ENCODE peak calls at places on chromosome 11, in six cellular contexts. A, E, D, B, H and L are unnamed samples.
A peak's percentile ranks its signal among the peaks of the same experiment; 100 is the strongest.

GRCh38 chr11:57900315-57900714 is 123.4 kb upstream of the OR9Q1 start:
- DNase-seq in A (no peak), E (no peak), D (no peak), B (no peak), H (no peak), L (no peak)

GRCh38 chr11:110305169-110306018 is 9.0 kb upstream of the RDX start:
- DNase-seq in A (peak; percentile 47), E (no peak), D (no peak), B (no peak), H (peak; percentile 14), L (no peak)

GRCh38 chr11:65117206-65118096 is at the start of gene ZNHIT2:
- DNase-seq in A (peak; percentile 99), E (peak; percentile 99), D (peak; percentile 94), B (peak; percentile 98), H (peak; percentile 99), L (peak; percentile 95)

GRCh38 chr11:93145381-93145780 is 52.4 kb downstream of the SLC36A4 start:
- DNase-seq in A (no peak), E (no peak), D (no peak), B (no peak), H (no peak), L (no peak)

GRCh38 chr11:133541331-133542095 is 9.2 kb upstream of the OPCML start:
- DNase-seq in A (no peak), E (no peak), D (no peak), B (no peak), H (no peak), L (no peak)

GRCh38 chr11:128503231-128503991 is 83.9 kb downstream of the ETS1 start:
- DNase-seq in A (peak; percentile 89), E (no peak), D (no peak), B (peak; percentile 98), H (peak; percentile 96), L (no peak)

GRCh38 chr11:116835042-116835772 is 2.2 kb downstream of the APOA1 start:
- DNase-seq in A (peak; percentile 27), E (no peak), D (peak; percentile 49), B (peak; percentile 17), H (no peak), L (peak; percentile 45)

GRCh38 chr11:101441747-101442146 is 142.1 kb downstream of the TRPC6 start:
- DNase-seq in A (no peak), E (no peak), D (no peak), B (peak; percentile 16), H (no peak), L (no peak)

GRCh38 chr11:119205080-119205479 is 1.1 kb upstream of the CBL start:
- DNase-seq in A (no peak), E (no peak), D (peak; percentile 30), B (no peak), H (no peak), L (peak; percentile 25)

DNA sequence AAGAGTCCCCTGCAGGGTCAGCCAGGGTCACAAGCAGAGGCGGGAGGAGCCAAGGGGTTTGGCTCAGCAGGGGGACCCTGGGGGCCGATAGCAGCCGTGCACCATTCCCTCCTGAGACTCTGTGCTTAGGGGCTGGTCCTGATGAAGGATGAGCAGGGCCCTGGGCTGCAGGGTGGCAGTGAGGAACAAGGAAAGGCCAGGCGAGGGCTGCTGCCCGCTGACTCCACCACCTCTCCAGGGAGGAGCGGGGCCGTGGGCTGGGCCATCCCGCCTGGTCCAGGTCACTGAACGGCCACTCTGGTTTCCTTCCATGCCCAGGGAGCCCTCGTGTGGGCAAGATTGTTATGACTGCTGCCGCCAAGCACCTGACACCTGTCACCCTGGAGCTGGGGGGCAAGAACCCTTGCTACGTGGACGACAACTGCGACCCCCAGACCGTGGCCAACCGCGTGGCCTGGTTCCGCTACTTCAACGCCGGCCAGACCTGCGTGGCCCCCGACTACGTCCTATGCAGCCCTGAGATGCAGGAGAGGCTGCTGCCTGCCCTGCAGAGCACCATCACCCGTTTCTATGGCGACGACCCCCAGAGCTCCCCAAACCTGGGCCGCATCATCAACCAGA is 9.2 kb upstream of the NDUFS8 start:
- DNase-seq in A (no peak), E (peak; percentile 60), D (no peak), B (no peak), H (no peak), L (no peak)
- TF ChIP-seq CTCF in A (peak; percentile 46), E (peak; percentile 58), D (peak; percentile 16), B (peak; percentile 7), H (peak; percentile 26), L (no peak)

DNA sequence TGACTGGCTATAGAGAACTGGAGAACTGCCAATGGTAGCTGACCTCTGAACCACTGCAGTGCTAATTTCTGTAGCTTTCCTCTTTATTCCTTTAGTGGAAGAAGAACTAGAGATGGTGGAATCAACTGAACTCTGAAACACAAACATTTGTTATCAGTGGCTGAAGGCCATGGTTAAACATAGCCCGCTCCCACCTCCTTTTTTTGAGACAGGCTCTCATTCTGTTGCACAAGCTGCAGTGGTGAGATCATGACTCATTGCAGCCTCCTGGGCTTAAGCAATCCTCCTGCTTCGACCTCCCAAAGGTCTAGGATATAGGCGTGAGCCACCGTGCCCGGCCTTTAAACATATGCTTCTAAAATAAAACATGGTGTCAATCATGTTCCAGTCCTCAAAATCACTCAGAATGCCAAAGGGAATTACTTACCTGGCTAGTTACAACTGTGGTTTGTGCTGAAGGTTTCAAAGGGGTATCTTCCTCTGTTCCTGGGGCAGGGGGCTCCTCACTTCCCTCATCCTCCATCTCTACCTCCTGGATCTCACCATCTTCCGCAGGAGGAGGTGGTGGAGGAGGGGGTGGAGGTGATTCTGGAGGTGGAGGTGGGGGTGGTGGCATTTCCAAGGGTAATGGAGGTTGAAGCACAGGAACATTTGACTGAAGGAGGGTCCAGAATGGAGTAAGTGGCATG is 9.0 kb upstream of the AGBL2 start:
- DNase-seq in A (peak; percentile 95), E (no peak), D (no peak), B (peak; percentile 83), H (peak; percentile 95), L (no peak)
- TF ChIP-seq CTCF in A (no peak), E (no peak), D (no peak), B (no peak), H (no peak), L (no peak)

GRCh38 chr11:124839972-124840621 is 25.1 kb upstream of the ROBO3 start:
- DNase-seq in A (no peak), E (no peak), D (peak; percentile 36), B (no peak), H (no peak), L (no peak)
- TF ChIP-seq CTCF in A (no peak), E (no peak), D (no peak), B (no peak), H (no peak), L (no peak)

DNA sequence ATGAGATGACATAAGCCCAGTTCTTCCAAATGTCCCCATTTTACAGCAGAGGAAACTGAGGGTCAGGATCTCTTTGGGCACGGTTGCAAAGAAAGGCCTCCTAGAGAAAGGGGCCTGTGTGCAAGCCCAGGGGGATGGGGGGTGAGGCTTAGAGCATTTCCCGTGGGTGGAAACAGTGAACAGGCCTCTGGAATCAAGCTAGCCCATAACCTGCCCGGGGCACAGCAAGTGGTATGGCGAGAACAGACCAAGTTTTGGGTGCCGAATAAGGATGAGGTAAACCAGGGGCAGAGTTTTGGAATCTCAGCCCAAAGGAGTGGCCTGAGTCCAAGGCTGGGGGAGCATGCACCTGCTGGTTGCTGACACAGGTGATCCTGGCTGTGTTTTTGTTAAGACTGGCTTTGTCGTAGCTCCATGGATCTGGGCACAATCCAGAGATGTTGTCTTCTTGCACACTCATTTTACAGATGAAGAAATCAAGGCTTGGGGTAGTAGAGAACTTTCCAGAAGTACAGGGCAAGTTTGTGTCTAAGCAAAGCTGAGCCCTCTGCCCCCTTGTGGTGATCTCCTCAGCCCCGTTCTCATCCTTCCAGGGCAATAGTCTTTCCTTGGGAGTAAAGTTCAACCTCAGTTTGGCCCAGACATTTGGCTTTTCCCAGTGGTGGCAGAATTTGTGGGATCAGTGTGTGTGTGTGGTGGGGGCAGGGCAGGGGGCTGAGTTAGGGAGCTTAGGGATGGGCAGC is 53.5 kb upstream of the MYEOV start:
- DNase-seq in A (peak; percentile 44), E (no peak), D (no peak), B (peak; percentile 26), H (peak; percentile 25), L (no peak)
- TF ChIP-seq CTCF in A (peak; percentile 68), E (peak; percentile 53), D (peak; percentile 31), B (peak; percentile 47), H (peak; percentile 61), L (no peak)

GRCh38 chr11:1560618-1561251 is 11.3 kb downstream of the DUSP8 start:
- DNase-seq in A (no peak), E (no peak), D (no peak), B (no peak), H (no peak), L (no peak)
- TF ChIP-seq CTCF in A (no peak), E (no peak), D (no peak), B (no peak), H (no peak), L (no peak)

GRCh38 chr11:132373405-132374141 is 1003.2 kb downstream of the NTM start:
- DNase-seq in A (no peak), E (peak; percentile 11), D (no peak), B (no peak), H (no peak), L (no peak)
- TF ChIP-seq CTCF in A (no peak), E (peak; percentile 13), D (no peak), B (no peak), H (no peak), L (no peak)

GRCh38 chr11:17394743-17395390 is 6.4 kb upstream of the KCNJ11 start:
- DNase-seq in A (no peak), E (no peak), D (peak; percentile 19), B (no peak), H (no peak), L (peak; percentile 15)
- TF ChIP-seq CTCF in A (no peak), E (no peak), D (no peak), B (no peak), H (no peak), L (no peak)